ENCODE peak calls at places on chromosomes 1 and 21, in four cellular contexts. E is CD4-positive, CD25-positive, alpha-beta regulatory T cell; X is astrocyte of the cerebellum; S is fibroblast of lung. G is an unnamed sample.

GRCh38 chr1:30447080-30447479 is 276.3 kb downstream of the MATN1 start:
- DNase-seq in E (no peak), S (no peak), X (no peak), G (no peak)

GRCh38 chr21:26405735-26406361 is 167.2 kb downstream of the CYYR1 start:
- DNase-seq in X (peak), E (no peak), S (peak), G (no peak)

GRCh38 chr1:179781962-179782361 is 38.9 kb downstream of the FAM163A start:
- DNase-seq in S (peak), X (no peak), E (no peak), G (no peak)

GRCh38 chr1:221858758-221859157 is 116.9 kb upstream of the DUSP10 start:
- DNase-seq in S (peak), X (no peak), E (no peak), G (no peak)

GRCh38 chr21:15063821-15064575 is 802 bp downstream of the NRIP1 start:
- DNase-seq in S (peak), E (no peak), X (no peak), G (no peak)

GRCh38 chr1:52792002-52792401 is 50.6 kb upstream of the ZYG11A start:
- DNase-seq in X (no peak), E (no peak), S (no peak), G (no peak)

GRCh38 chr1:27522860-27523665 is 33.1 kb upstream of the WASF2 start:
- DNase-seq in E (peak), X (no peak), S (peak), G (no peak)

GRCh38 chr1:170073893-170074249 is 624 bp downstream of the KIFAP3 start:
- DNase-seq in S (no peak), X (no peak), E (no peak), G (no peak)

GRCh38 chr1:100443739-100444571 is 91.6 kb downstream of the CDC14A start:
- DNase-seq in X (no peak), E (no peak), S (peak), G (peak)

GRCh38 chr1:76084685-76085084 is 10.1 kb downstream of the ST6GALNAC3 start:
- DNase-seq in X (no peak), E (no peak), S (no peak), G (no peak)

GRCh38 chr1:176897350-176898236 is 266.9 kb downstream of the ASTN1 start:
- DNase-seq in E (no peak), X (peak), S (peak), G (no peak)

GRCh38 chr21:38376693-38377092 is 119.9 kb downstream of the KCNJ15 start:
- DNase-seq in X (no peak), E (no peak), S (no peak), G (no peak)

GRCh38 chr1:203742446-203742845 is 22.5 kb upstream of the LAX1 start:
- DNase-seq in S (no peak), E (no peak), X (no peak), G (no peak)

GRCh38 chr1:34872133-34872503 is 12.6 kb upstream of the SMIM12 start:
- DNase-seq in E (no peak), X (no peak), S (no peak), G (no peak)

GRCh38 chr1:86435327-86435726 is 11.4 kb downstream of the CLCA2 start:
- DNase-seq in X (no peak), E (no peak), S (no peak), G (no peak)

GRCh38 chr1:2108213-2108876 is 58.1 kb downstream of the PRKCZ start:
- DNase-seq in S (peak), X (no peak), E (no peak), G (no peak)

GRCh38 chr1:11526071-11526895 is 47.3 kb downstream of the DISP3 start:
- DNase-seq in S (no peak), X (no peak), E (no peak), G (no peak)

GRCh38 chr1:153928776-153929432 is 6.1 kb upstream of the GATAD2B start:
- DNase-seq in X (no peak), E (no peak), S (peak), G (no peak)

GRCh38 chr1:205512059-205513045 is 7.9 kb downstream of the CDK18 start:
- DNase-seq in E (no peak), X (no peak), S (no peak), G (no peak)

GRCh38 chr1:162997499-162998285 is 71.5 kb upstream of the RGS4 start:
- DNase-seq in E (no peak), X (peak), S (peak), G (no peak)

GRCh38 chr21:32653326-32653901 is 41.2 kb upstream of the CFAP298 start:
- DNase-seq in S (peak), E (no peak), X (peak), G (no peak)

GRCh38 chr21:20999567-21000169 is 1.5 kb downstream of the NCAM2 start:
- DNase-seq in E (no peak), S (peak), X (peak), G (no peak)

GRCh38 chr1:41502912-41503311 is 18.4 kb upstream of the EDN2 start:
- DNase-seq in E (no peak), X (peak), S (no peak), G (no peak)

GRCh38 chr1:228304225-228304624 is 96.4 kb downstream of the OBSCN start:
- DNase-seq in X (no peak), E (no peak), S (no peak), G (no peak)

GRCh38 chr1:208007938-208008342 is 97.0 kb upstream of the CD34 start:
- DNase-seq in X (peak), S (peak), E (no peak), G (no peak)

GRCh38 chr1:4395676-4396075 is 258.7 kb upstream of the AJAP1 start:
- DNase-seq in S (no peak), X (no peak), E (no peak), G (no peak)

GRCh38 chr1:204150702-204151561 is 912 bp downstream of the ETNK2 start:
- DNase-seq in X (no peak), S (no peak), E (no peak), G (no peak)

GRCh38 chr1:10910490-10911273 is 101.8 kb upstream of the TARDBP start:
- DNase-seq in E (no peak), X (no peak), S (no peak), G (no peak)

GRCh38 chr21:29481641-29482040 is 182.9 kb downstream of the BACH1 start:
- DNase-seq in E (no peak), X (peak), S (peak), G (no peak)

GRCh38 chr1:200887036-200887435 is 7.7 kb upstream of the INAVA start:
- DNase-seq in X (no peak), S (no peak), E (no peak), G (no peak)

GRCh38 chr1:24704411-24705259 is 40.6 kb upstream of the CLIC4 start:
- DNase-seq in X (no peak), E (no peak), S (peak), G (no peak)

GRCh38 chr1:57678138-57678537 is 254.3 kb upstream of the DAB1 start:
- DNase-seq in S (no peak), E (no peak), X (no peak), G (no peak)

GRCh38 chr1:31583995-31584868 is 7.9 kb downstream of the TINAGL1 start:
- DNase-seq in X (peak), S (peak), E (no peak), G (no peak)
- H3K4me3 ChIP-seq in X (no peak), S (no peak), E (no peak), G (no peak)

DNA sequence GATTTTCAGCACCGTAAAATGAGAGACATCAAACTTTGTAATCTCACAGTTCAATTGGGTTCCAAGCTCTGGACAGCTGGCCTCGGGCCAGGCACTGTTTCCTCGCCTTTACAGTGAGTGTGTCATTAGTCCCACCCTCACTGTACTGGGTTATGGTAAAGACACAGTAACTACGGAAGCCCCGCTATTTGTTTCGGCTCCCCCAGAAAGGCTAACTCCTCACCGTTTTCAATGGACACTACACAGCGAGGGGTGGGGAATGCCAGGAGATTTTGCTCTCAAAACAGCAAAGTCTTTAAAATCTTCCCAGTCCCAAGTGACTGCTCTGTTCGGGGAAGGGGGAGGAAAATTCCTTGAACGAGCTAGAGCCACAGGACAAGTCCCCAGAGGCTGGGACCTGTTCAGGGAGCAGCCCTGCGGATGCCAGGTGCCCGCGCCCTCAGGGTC is 757 bp upstream of the SPSB1 start:
- DNase-seq in E (no peak), X (no peak), S (peak), G (no peak)
- H3K4me3 ChIP-seq in E (no peak), X (peak), S (peak), G (no peak)

GRCh38 chr1:95992013-95992412 is 729.6 kb upstream of the PTBP2 start:
- DNase-seq in E (no peak), S (no peak), X (no peak), G (no peak)
- H3K4me3 ChIP-seq in E (no peak), S (no peak), X (no peak), G (no peak)

GRCh38 chr1:213984387-213985180 is 3.2 kb upstream of the PROX1 start:
- DNase-seq in S (no peak), E (no peak), X (no peak), G (no peak)
- H3K4me3 ChIP-seq in S (no peak), E (no peak), X (no peak), G (no peak)

G was measured in CD8-positive, alpha-beta T cell.